ENCODE peak calls at places on chromosomes 5 and 9, in six cellular contexts. U, Q, W, N, L and T are unnamed samples.

GRCh38 chr9:109652112-109652511 is 127.9 kb upstream of the PALM2AKAP2 start:
- DNase-seq in U (no peak), Q (no peak), W (no peak), N (no peak), L (no peak), T (no peak)

GRCh38 chr9:37297592-37297991 is 124.9 kb upstream of the GRHPR start:
- DNase-seq in U (no peak), Q (no peak), W (no peak), N (no peak), L (no peak), T (no peak)

GRCh38 chr9:106745876-106746275 is 117.1 kb upstream of the ZNF462 start:
- DNase-seq in U (no peak), Q (no peak), W (no peak), N (no peak), L (no peak), T (no peak)

GRCh38 chr5:132202711-132203463 is 24.8 kb downstream of the P4HA2 start:
- DNase-seq in U (no peak), Q (no peak), W (no peak), N (no peak), L (no peak), T (no peak)

GRCh38 chr5:60026174-60026573 is 132.6 kb upstream of the PDE4D start:
- DNase-seq in U (no peak), Q (no peak), W (no peak), N (no peak), L (no peak), T (no peak)

GRCh38 chr5:74519161-74519571 is 121.4 kb downstream of the ENC1 start:
- DNase-seq in U (no peak), Q (no peak), W (no peak), N (no peak), L (no peak), T (no peak)

GRCh38 chr9:23824241-23825142 is 1.5 kb downstream of the ELAVL2 start:
- DNase-seq in U (no peak), Q (no peak), W (no peak), N (no peak), L (no peak), T (peak)

GRCh38 chr9:96875460-96876142 is 21.3 kb upstream of the ZNF782 start:
- DNase-seq in U (peak), Q (no peak), W (no peak), N (peak), L (peak), T (peak)

GRCh38 chr9:80292231-80292630 is 720.5 kb downstream of the TLE4 start:
- DNase-seq in U (no peak), Q (no peak), W (no peak), N (no peak), L (no peak), T (no peak)

GRCh38 chr5:93249651-93250289 is 331.2 kb downstream of the NR2F1-AS1 start:
- DNase-seq in U (no peak), Q (no peak), W (no peak), N (no peak), L (no peak), T (no peak)